ENCODE peak calls at places on chromosomes 12 and 14, in four cellular contexts. One of them, this sample, is unnamed.

GRCh38 chr12:98821849-98822248 is 176.8 kb downstream of the APAF1 start:
- DNase-seq in HCT116: no peak
- DNase-seq in T47D: peak; percentile 38
- DNase-seq in SK-N-SH: no peak
- DNase-seq in this sample: no peak

GRCh38 chr14:24115451-24116110 is 832 bp upstream of the NRL start:
- DNase-seq in HCT116: no peak
- DNase-seq in T47D: no peak
- DNase-seq in SK-N-SH: no peak
- DNase-seq in this sample: no peak

GRCh38 chr14:50529288-50530179 is 2.8 kb downstream of the MAP4K5 start:
- DNase-seq in HCT116: no peak
- DNase-seq in T47D: no peak
- DNase-seq in SK-N-SH: no peak
- DNase-seq in this sample: no peak

GRCh38 chr12:57280234-57281062 is 29.5 kb upstream of the STAC3 start:
- DNase-seq in HCT116: peak; percentile 79
- DNase-seq in T47D: peak; percentile 8
- DNase-seq in SK-N-SH: no peak
- DNase-seq in this sample: peak; percentile 74

GRCh38 chr12:108729612-108730336 is 1.5 kb downstream of the CORO1C start:
- DNase-seq in HCT116: no peak
- DNase-seq in T47D: no peak
- DNase-seq in SK-N-SH: peak; percentile 43
- DNase-seq in this sample: no peak

GRCh38 chr14:46433381-46433780 is 218.2 kb downstream of the RPL10L start:
- DNase-seq in HCT116: no peak
- DNase-seq in T47D: no peak
- DNase-seq in SK-N-SH: no peak
- DNase-seq in this sample: no peak

GRCh38 chr12:76020731-76021672 is 10.6 kb downstream of the PHLDA1 start:
- DNase-seq in HCT116: peak; percentile 84
- DNase-seq in T47D: no peak
- DNase-seq in SK-N-SH: no peak
- DNase-seq in this sample: peak; percentile 19

GRCh38 chr14:20848316-20848954 is 42.8 kb upstream of the RNASE3 start:
- DNase-seq in HCT116: peak; percentile 32
- DNase-seq in T47D: peak; percentile 58
- DNase-seq in SK-N-SH: no peak
- DNase-seq in this sample: no peak

GRCh38 chr12:125186471-125187147 is 121.4 kb downstream of the AACS start:
- DNase-seq in HCT116: no peak
- DNase-seq in T47D: no peak
- DNase-seq in SK-N-SH: peak; percentile 59
- DNase-seq in this sample: no peak

GRCh38 chr12:93137656-93138612 is 208.8 kb upstream of the EEA1 start:
- DNase-seq in HCT116: peak; percentile 0
- DNase-seq in T47D: peak; percentile 83
- DNase-seq in SK-N-SH: no peak
- DNase-seq in this sample: no peak

GRCh38 chr12:3922033-3922432 is 48.8 kb upstream of the PARP11 start:
- DNase-seq in HCT116: no peak
- DNase-seq in T47D: no peak
- DNase-seq in SK-N-SH: no peak
- DNase-seq in this sample: no peak

GRCh38 chr12:6157482-6157881 is 33.0 kb upstream of the VWF start:
- DNase-seq in HCT116: no peak
- DNase-seq in T47D: no peak
- DNase-seq in SK-N-SH: no peak
- DNase-seq in this sample: no peak

GRCh38 chr12:29039013-29039412 is 110.1 kb upstream of the FAR2 start:
- DNase-seq in HCT116: no peak
- DNase-seq in T47D: no peak
- DNase-seq in SK-N-SH: peak; percentile 30
- DNase-seq in this sample: no peak

GRCh38 chr14:93011650-93012317 is 88.8 kb downstream of the CHGA start:
- DNase-seq in HCT116: no peak
- DNase-seq in T47D: peak; percentile 96
- DNase-seq in SK-N-SH: no peak
- DNase-seq in this sample: no peak

GRCh38 chr12:121753844-121754264 is 39.6 kb downstream of the RHOF start:
- DNase-seq in HCT116: no peak
- DNase-seq in T47D: peak; percentile 79
- DNase-seq in SK-N-SH: no peak
- DNase-seq in this sample: no peak

GRCh38 chr12:2256915-2257314 is 204.1 kb downstream of the CACNA1C start:
- DNase-seq in HCT116: no peak
- DNase-seq in T47D: no peak
- DNase-seq in SK-N-SH: no peak
- DNase-seq in this sample: no peak

GRCh38 chr12:122023339-122024131 is 1.9 kb downstream of the BCL7A start:
- DNase-seq in HCT116: peak; percentile 42
- DNase-seq in T47D: peak; percentile 86
- DNase-seq in SK-N-SH: peak; percentile 87
- DNase-seq in this sample: no peak

GRCh38 chr12:11865835-11866234 is 204.9 kb upstream of the BCL2L14 start:
- DNase-seq in HCT116: no peak
- DNase-seq in T47D: no peak
- DNase-seq in SK-N-SH: no peak
- DNase-seq in this sample: no peak

GRCh38 chr12:11872055-11872454 is 198.7 kb upstream of the BCL2L14 start:
- DNase-seq in HCT116: no peak
- DNase-seq in T47D: no peak
- DNase-seq in SK-N-SH: no peak
- DNase-seq in this sample: no peak

GRCh38 chr12:11869901-11870300 is 200.8 kb upstream of the BCL2L14 start:
- DNase-seq in HCT116: no peak
- DNase-seq in T47D: no peak
- DNase-seq in SK-N-SH: no peak
- DNase-seq in this sample: no peak

GRCh38 chr12:11869406-11869805 is 201.3 kb upstream of the BCL2L14 start:
- DNase-seq in HCT116: no peak
- DNase-seq in T47D: no peak
- DNase-seq in SK-N-SH: no peak
- DNase-seq in this sample: no peak

GRCh38 chr12:11868027-11868426 is 202.7 kb upstream of the BCL2L14 start:
- DNase-seq in HCT116: no peak
- DNase-seq in T47D: no peak
- DNase-seq in SK-N-SH: no peak
- DNase-seq in this sample: no peak
- TF ChIP-seq JUND in HCT116: no peak
- TF ChIP-seq JUND in T47D: no peak
- TF ChIP-seq JUND in SK-N-SH: no peak
- TF ChIP-seq JUND in this sample: no peak

DNA sequence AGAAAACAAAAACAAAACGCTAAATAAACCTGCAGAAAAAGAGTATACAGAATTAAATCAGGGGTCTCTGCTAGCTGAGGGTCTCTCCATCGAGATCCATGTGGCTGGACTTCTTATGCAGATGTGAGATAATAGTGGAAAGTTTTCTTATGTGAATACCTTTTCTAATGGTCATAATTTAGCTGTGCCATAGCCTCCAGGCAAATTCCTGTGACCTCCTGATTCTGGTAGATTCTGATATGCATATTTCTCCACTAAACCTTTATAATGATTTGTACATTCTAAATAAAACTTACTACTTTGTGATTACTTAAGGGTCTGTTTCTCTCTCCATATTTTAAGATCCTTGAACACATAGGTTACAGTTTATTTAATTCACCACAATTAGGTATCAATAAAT is 1002.6 kb downstream of the GALC start:
- DNase-seq in HCT116: no peak
- DNase-seq in T47D: no peak
- DNase-seq in SK-N-SH: no peak
- DNase-seq in this sample: no peak
- TF ChIP-seq JUND in HCT116: no peak
- TF ChIP-seq JUND in T47D: no peak
- TF ChIP-seq JUND in SK-N-SH: no peak
- TF ChIP-seq JUND in this sample: no peak

DNA sequence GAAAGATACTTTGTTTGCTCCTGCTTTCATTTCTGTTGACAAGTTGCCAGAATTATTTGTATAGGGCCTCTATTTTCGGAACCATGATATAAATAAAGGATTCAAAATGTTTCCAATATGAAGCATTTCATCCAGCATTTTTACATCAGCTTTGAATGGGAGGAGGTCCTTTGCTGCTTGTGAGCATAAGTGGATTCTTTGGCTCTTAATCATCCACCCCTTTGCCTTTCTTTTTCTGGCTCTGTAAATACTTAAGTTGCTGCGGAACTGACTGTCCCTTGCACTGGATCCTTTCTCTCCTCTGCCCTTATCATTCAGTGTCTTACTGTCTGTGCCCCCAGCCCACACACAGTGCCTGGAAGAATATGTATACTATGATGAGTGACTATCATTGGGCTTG is 357.3 kb upstream of the RGS6 start:
- DNase-seq in HCT116: no peak
- DNase-seq in T47D: no peak
- DNase-seq in SK-N-SH: no peak
- DNase-seq in this sample: no peak
- TF ChIP-seq JUND in HCT116: no peak
- TF ChIP-seq JUND in T47D: no peak
- TF ChIP-seq JUND in SK-N-SH: peak; percentile 79
- TF ChIP-seq JUND in this sample: no peak

GRCh38 chr12:30823140-30823669 is 68.5 kb upstream of the CAPRIN2 start:
- DNase-seq in HCT116: no peak
- DNase-seq in T47D: no peak
- DNase-seq in SK-N-SH: no peak
- DNase-seq in this sample: no peak
- TF ChIP-seq JUND in HCT116: no peak
- TF ChIP-seq JUND in T47D: no peak
- TF ChIP-seq JUND in SK-N-SH: no peak
- TF ChIP-seq JUND in this sample: no peak

DNA sequence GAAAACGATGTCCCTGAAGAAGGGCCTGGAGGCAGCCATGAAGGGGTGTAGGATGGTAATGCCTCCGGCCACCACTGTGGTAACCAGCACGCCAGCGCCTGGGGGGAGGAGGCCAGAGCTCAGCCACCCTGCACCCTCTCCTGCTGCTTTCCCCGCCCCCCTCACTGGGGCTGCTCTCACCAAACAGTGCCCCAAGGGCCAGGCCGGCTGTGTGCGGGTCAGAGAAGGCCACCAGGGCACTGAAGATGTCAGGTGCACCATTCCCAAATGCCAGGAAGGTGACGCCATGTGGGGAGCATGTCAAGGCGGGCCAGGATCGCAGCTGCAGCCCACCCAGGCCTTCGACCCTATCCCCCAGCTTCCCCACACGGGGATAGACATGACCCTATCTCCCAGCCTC is 14.5 kb downstream of the SLC8B1 start:
- DNase-seq in HCT116: no peak
- DNase-seq in T47D: no peak
- DNase-seq in SK-N-SH: no peak
- DNase-seq in this sample: no peak
- TF ChIP-seq JUND in HCT116: no peak
- TF ChIP-seq JUND in T47D: no peak
- TF ChIP-seq JUND in SK-N-SH: no peak
- TF ChIP-seq JUND in this sample: no peak

GRCh38 chr14:53109028-53109687 is 44.0 kb downstream of the DDHD1 start:
- DNase-seq in HCT116: no peak
- DNase-seq in T47D: no peak
- DNase-seq in SK-N-SH: no peak
- DNase-seq in this sample: peak; percentile 82
- TF ChIP-seq JUND in HCT116: no peak
- TF ChIP-seq JUND in T47D: no peak
- TF ChIP-seq JUND in SK-N-SH: no peak
- TF ChIP-seq JUND in this sample: no peak